ENCODE peak calls at places on chromosomes 1 and 21, in eight cellular contexts. K is cardiac muscle cell; G is central memory CD4-positive, alpha-beta T cell; D is endothelial cell; L is fibroblast of lung; M is GM04504; Q is AG10803; Y is psoas muscle. I is an unnamed sample.

GRCh38 chr21:38788275-38788911 is 17.3 kb upstream of the ETS2 start:
- DNase-seq in K (no peak), G (no peak), D (no peak), L (no peak), M (no peak), Q (peak), Y (no peak), I (no peak)

GRCh38 chr1:87335175-87335992 is 6.7 kb downstream of the LMO4 start:
- DNase-seq in K (peak), G (peak), D (peak), L (peak), M (no peak), Q (peak), Y (peak), I (no peak)

GRCh38 chr1:118154220-118154619 is 30.8 kb downstream of the SPAG17 start:
- DNase-seq in K (peak), G (no peak), D (no peak), L (no peak), M (no peak), Q (peak), Y (no peak), I (no peak)

GRCh38 chr1:100394286-100394685 is 42.0 kb downstream of the CDC14A start:
- DNase-seq in K (no peak), G (no peak), D (no peak), L (no peak), M (no peak), Q (no peak), Y (no peak), I (no peak)

GRCh38 chr1:51303751-51304196 is 26.6 kb downstream of the TTC39A start:
- DNase-seq in K (no peak), G (no peak), D (no peak), L (peak), M (no peak), Q (no peak), Y (no peak), I (no peak)

GRCh38 chr21:32411366-32412161 is 942 bp upstream of the EVA1C start:
- DNase-seq in K (peak), G (peak), D (peak), L (peak), M (no peak), Q (peak), Y (peak), I (no peak)

GRCh38 chr1:226590626-226591025 is 42.1 kb downstream of the STUM start:
- DNase-seq in K (no peak), G (no peak), D (no peak), L (no peak), M (no peak), Q (no peak), Y (no peak), I (no peak)

GRCh38 chr1:113904292-113904673 is 316 bp downstream of the AP4B1 start:
- DNase-seq in K (peak), G (no peak), D (no peak), L (no peak), M (no peak), Q (no peak), Y (no peak), I (no peak)

GRCh38 chr21:27564684-27565280 is 597.9 kb upstream of the ADAMTS5 start:
- DNase-seq in K (peak), G (no peak), D (peak), L (peak), M (no peak), Q (peak), Y (no peak), I (no peak)

GRCh38 chr21:41168391-41169257 is 664 bp downstream of the BACE2 start:
- DNase-seq in K (peak), G (no peak), D (peak), L (peak), M (no peak), Q (peak), Y (peak), I (no peak)

GRCh38 chr1:162094271-162094670 is 24.8 kb downstream of the NOS1AP start:
- DNase-seq in K (no peak), G (no peak), D (no peak), L (peak), M (peak), Q (peak), Y (no peak), I (no peak)

GRCh38 chr1:154186177-154186576 is 5.7 kb downstream of the TPM3 start:
- DNase-seq in K (peak), G (peak), D (peak), L (peak), M (no peak), Q (peak), Y (peak), I (peak)

GRCh38 chr1:85661767-85662166 is 46.5 kb downstream of the ZNHIT6 start:
- DNase-seq in K (peak), G (no peak), D (no peak), L (no peak), M (no peak), Q (no peak), Y (no peak), I (no peak)

GRCh38 chr1:180131510-180131909 is 23.2 kb upstream of the QSOX1 start:
- DNase-seq in K (no peak), G (no peak), D (no peak), L (peak), M (peak), Q (peak), Y (no peak), I (peak)

GRCh38 chr1:240031009-240031408 is 60.7 kb upstream of the FMN2 start:
- DNase-seq in K (no peak), G (no peak), D (no peak), L (peak), M (peak), Q (peak), Y (no peak), I (peak)

GRCh38 chr1:206507395-206508129 is at the start of gene RASSF5:
- DNase-seq in K (peak), G (peak), D (peak), L (peak), M (no peak), Q (peak), Y (peak), I (no peak)

GRCh38 chr1:17572264-17572985 is 32.9 kb downstream of the ARHGEF10L start:
- DNase-seq in K (no peak), G (no peak), D (no peak), L (no peak), M (no peak), Q (no peak), Y (no peak), I (no peak)

I was measured in skeletal muscle cell.